ENCODE peak calls at places on chromosomes 3 and 15, in seven cellular contexts. B is left ventricle myocardium inferior, A is esophagus muscularis mucosa, L is HFFc6, U is WERI-Rb-1, F is uterus, J is heart right ventricle. W is an unnamed sample.

GRCh38 chr3:182399978-182400737 is 393.1 kb upstream of the ATP11B start:
- DNase-seq in L (no peak), U (no peak), F (no peak), A (no peak), J (no peak), B (no peak), W (no peak)

GRCh38 chr15:37100109-37100873 is at the start of gene MEIS2:
- DNase-seq in L (peak), J (peak), B (peak), F (peak), U (peak), A (peak), W (peak)

GRCh38 chr3:18716821-18717220 is 291.7 kb upstream of the SATB1 start:
- DNase-seq in A (no peak), B (no peak), U (no peak), F (no peak), L (no peak), J (no peak), W (no peak)

GRCh38 chr3:83035704-83036010 is 1274.2 kb upstream of the GBE1 start:
- DNase-seq in J (no peak), U (no peak), A (no peak), B (no peak), L (no peak), F (no peak), W (no peak)

GRCh38 chr3:58526124-58526957 is 10.6 kb downstream of the ACOX2 start:
- DNase-seq in U (no peak), L (peak), A (peak), B (no peak), J (no peak), F (no peak), W (peak)

GRCh38 chr15:64387562-64388168 is at the start of gene TRIP4:
- DNase-seq in L (peak), F (peak), A (peak), B (peak), U (peak), J (peak), W (peak)

GRCh38 chr3:87541711-87542110 is 265.3 kb upstream of the POU1F1 start:
- DNase-seq in L (no peak), J (no peak), B (no peak), F (no peak), U (no peak), A (no peak), W (no peak)

GRCh38 chr15:24862726-24863521 is 91.9 kb upstream of the SNRPN start:
- DNase-seq in U (no peak), B (no peak), J (no peak), L (no peak), A (no peak), F (no peak), W (no peak)

GRCh38 chr15:65952425-65953053 is 83.2 kb downstream of the RAB11A start:
- DNase-seq in U (no peak), L (peak), B (no peak), A (no peak), J (peak), F (no peak), W (no peak)

GRCh38 chr3:197368330-197368729 is 69.9 kb upstream of the DLG1 start:
- DNase-seq in J (no peak), A (no peak), L (no peak), B (no peak), F (no peak), U (no peak), W (no peak)

GRCh38 chr3:5787863-5788488 is 600.5 kb downstream of the EDEM1 start:
- DNase-seq in B (no peak), L (no peak), U (peak), J (peak), F (no peak), A (no peak), W (no peak)

GRCh38 chr3:123365450-123366143 is 83.3 kb downstream of the ADCY5 start:
- DNase-seq in A (no peak), F (no peak), B (no peak), U (peak), L (no peak), J (peak), W (no peak)

GRCh38 chr15:40334941-40335795 is 5.6 kb downstream of the CCDC9B start:
- DNase-seq in J (no peak), L (no peak), B (no peak), A (no peak), F (no peak), U (no peak), W (no peak)

DNA sequence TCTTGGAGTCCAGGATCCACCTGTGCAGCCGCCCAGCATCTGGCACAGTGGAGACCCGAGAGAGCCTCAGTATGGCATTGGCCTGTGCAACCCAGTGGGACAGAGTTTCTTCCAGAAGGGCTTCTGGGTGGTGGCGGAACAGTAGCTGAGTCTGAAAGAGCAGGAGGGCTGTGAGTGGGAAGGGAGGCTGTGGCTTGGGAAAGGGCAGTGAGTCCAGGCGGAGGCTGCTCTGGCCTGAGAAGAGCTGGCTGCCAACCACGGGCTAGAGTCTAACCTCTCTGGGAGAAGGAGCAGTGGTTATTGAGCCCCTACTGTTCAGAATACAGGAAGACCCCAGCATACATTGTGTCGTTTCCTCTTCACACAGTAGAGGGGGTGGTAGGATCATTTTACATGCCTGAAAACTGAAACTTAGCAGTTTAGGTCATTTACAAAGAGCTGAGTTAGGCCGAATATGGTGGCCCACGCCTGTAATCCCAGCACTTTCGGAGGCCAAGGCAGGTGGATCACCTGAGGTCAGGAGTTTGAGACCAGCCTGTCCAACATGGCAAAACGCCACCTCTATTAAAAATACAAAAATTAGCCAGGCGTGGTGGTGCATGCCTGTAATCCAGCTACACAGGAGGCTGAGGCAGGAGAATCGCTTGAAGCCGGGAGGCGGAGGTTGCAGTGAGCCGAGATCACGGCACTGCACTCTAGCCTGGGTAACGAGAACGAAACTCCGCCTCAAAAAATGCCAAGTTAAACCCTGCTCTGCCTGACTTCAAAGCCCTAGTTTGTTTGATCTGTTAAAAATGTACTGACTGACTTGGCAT is 3.2 kb downstream of the AEN start:
- DNase-seq in J (peak), A (no peak), U (no peak), B (no peak), F (peak), L (no peak), W (no peak)
- TF ChIP-seq CTCF in J (peak), A (peak), U (no peak), B (peak), F (peak), L (peak), W (peak)

DNA sequence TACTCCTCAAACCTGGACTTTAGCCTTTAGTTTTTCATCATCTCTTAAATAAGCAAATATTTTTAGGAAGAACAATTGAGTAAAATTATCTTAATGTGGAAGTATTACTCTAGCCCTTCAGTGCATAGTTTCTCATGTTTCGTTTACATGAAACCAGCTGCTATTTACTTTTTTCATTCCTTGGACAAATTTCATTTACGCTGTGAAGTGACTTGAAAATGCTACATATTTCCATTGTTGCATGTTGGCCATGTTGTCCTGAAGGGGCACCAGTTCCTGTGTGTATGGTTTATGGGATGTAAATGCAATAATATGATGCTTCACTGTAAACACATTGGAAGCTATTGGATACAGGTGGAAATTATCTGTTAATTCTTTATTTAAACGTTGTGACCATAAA is 49.9 kb downstream of the SLC25A26 start:
- DNase-seq in J (no peak), F (no peak), L (no peak), U (no peak), A (no peak), B (no peak), W (peak)
- TF ChIP-seq CTCF in J (no peak), F (no peak), L (no peak), U (no peak), A (no peak), B (no peak), W (no peak)

DNA sequence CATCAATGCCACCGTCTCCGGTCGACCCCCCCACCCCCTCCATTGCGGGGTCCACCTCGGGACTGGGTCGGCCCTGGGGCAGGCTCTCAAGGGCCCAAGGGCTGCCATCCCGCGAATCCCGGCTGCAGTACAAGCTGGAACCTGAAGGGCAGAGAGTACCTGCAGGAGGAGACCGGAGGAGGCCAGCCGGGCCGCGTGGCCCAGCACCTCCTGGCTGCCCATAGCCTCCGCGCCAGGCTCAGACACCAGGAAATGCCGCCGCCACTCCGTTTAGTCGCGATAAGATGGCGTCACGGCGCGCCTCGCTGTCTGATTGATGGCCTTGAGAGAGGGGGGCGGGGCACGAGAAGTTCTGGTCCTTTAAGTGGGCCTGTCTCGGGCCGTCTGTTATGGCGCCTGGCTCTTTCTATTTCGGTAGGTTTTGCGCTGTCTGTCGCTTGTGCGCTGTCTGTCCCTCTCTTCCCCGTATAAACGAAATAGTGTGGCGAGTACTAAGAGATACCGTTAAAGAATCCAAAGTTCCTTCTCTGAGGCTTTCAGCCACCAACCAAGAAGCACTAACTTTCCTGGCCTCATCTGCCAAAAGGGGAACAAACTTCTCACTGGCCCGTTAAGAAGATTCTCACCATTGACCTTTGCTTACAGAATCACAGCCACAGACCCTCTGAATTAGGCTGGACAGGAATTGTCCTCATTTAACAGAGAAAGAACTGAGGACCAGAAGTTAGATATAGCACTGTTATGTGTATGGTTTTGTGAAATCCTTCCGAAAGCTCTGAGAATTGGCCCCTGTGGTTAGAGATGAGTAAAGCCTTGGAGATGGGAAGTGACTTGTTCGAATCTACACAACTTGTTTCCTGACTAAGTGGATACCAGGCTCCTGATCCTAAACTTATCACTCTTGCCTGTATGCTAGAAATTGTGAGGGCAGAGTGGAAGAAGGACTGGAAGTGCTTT is at the start of gene RFT1:
- DNase-seq in U (peak), A (peak), F (peak), J (peak), L (peak), B (peak), W (peak)
- TF ChIP-seq CTCF in U (peak), A (peak), F (peak), J (no peak), L (peak), B (peak), W (no peak)

DNA sequence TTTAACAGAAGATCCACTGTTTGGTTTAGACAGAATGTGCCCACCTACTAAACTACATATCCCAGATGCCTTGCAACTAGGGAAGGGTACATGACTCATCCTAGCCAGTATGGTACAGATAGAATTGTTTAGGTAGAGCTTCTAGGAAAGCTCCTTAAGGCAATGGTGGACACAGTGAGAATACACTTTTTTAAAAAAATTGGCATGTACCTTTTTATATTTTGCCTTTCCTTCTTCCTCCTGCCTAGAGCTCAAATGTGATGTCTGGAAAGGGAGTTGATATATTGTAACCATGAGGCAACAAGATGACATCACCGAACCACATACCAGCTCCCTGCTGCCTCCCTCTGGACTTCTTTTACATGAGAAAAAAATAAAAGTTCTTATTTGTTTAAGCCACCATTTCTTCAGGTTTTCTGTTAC is 14.4 kb upstream of the C3orf80 start:
- DNase-seq in U (no peak), F (no peak), J (no peak), A (no peak), L (peak), B (no peak), W (no peak)
- TF ChIP-seq CTCF in U (peak), F (no peak), J (peak), A (no peak), L (peak), B (no peak), W (peak)

GRCh38 chr3:192566706-192567290 is 160.5 kb downstream of the FGF12 start:
- DNase-seq in U (peak), A (no peak), L (peak), J (peak), F (peak), B (peak), W (peak)
- TF ChIP-seq CTCF in U (peak), A (peak), L (peak), J (peak), F (peak), B (peak), W (peak)

GRCh38 chr15:52258461-52258860 is 37.1 kb downstream of the MYO5C start:
- DNase-seq in L (no peak), U (no peak), B (no peak), J (no peak), A (no peak), F (no peak), W (no peak)

GRCh38 chr15:52257734-52258062 is 37.9 kb downstream of the MYO5C start:
- DNase-seq in L (no peak), B (no peak), A (no peak), F (no peak), J (no peak), U (peak), W (no peak)

GRCh38 chr15:52255935-52256334 is 39.7 kb downstream of the MYO5C start:
- DNase-seq in A (no peak), J (no peak), F (no peak), L (no peak), U (peak), B (no peak), W (no peak)

GRCh38 chr15:52256366-52256765 is 39.2 kb downstream of the MYO5C start:
- DNase-seq in U (peak), L (peak), B (peak), F (peak), A (peak), J (peak), W (peak)

DNA sequence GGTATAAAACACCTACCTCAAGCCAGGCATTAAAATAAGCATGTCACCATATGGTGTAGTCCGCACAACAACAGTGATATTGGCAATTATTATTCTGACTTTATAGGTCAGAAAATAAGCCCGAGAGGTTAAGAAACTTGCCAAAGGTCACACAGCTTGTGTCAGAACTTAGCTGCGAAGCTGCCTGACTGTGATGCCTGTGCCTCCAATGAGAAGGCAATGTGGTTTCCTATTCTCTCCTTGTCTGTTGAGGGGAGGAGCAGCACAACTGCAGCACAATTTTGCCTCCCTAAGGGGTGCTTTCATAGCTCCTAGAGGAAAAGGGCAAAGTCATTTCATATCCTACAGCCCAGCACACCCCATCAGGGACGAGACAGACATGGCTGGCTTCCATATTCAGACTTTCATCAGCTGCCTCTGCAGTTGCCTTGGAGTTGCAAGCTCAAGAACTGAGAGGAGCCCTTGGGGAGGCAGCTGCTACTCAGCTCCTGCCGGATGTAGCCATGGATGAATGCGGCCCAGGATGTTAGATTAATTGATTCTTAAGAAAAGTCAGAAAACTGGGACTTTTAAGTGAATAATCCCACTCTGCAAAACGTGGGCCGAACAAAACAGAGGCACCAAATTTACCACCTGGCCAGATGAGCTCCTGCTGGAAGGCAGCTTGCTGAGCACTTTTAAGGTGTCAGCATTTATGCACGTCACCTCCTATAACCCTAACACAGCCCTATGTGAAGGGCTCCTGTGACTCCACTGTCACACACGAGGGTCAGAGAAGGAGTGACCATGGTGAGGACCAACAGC is 38.5 kb downstream of the MYO5C start:
- DNase-seq in U (peak), L (no peak), J (no peak), B (no peak), A (no peak), F (no peak), W (no peak)
- TF ChIP-seq CTCF in U (no peak), L (no peak), J (no peak), B (no peak), A (no peak), F (no peak), W (no peak)